ENCODE peak calls at places on chromosomes 4 and X, in eight cellular contexts. One of them, this sample, is unnamed.

GRCh38 chr4:168693750-168694470 is 197.1 kb downstream of the PALLD start:
- DNase-seq in cardiac muscle cell: no peak
- DNase-seq in caudate nucleus: no peak
- DNase-seq in activated gamma-delta T cell treated with Interleukin-2 at 50 U/mL for 16 hours: no peak
- DNase-seq in keratinocyte: no peak
- DNase-seq in stomach: no peak
- DNase-seq in tibial nerve: no peak
- DNase-seq in ELR: peak
- DNase-seq in this sample: no peak

GRCh38 chr4:3862640-3863420 is 96.6 kb downstream of the ADRA2C start:
- DNase-seq in activated gamma-delta T cell treated with Interleukin-2 at 50 U/mL for 16 hours: no peak
- DNase-seq in stomach: no peak
- DNase-seq in caudate nucleus: no peak
- DNase-seq in cardiac muscle cell: no peak
- DNase-seq in tibial nerve: no peak
- DNase-seq in keratinocyte: no peak
- DNase-seq in ELR: no peak
- DNase-seq in this sample: no peak

GRCh38 chr4:25865586-25865985 is 2.8 kb upstream of the SEL1L3 start:
- DNase-seq in caudate nucleus: no peak
- DNase-seq in keratinocyte: peak
- DNase-seq in stomach: peak
- DNase-seq in ELR: peak
- DNase-seq in activated gamma-delta T cell treated with Interleukin-2 at 50 U/mL for 16 hours: no peak
- DNase-seq in tibial nerve: no peak
- DNase-seq in cardiac muscle cell: no peak
- DNase-seq in this sample: no peak

GRCh38 chr4:72567821-72568620 is 1.0 kb downstream of the ADAMTS3 start:
- DNase-seq in cardiac muscle cell: peak
- DNase-seq in caudate nucleus: no peak
- DNase-seq in keratinocyte: no peak
- DNase-seq in ELR: peak
- DNase-seq in stomach: peak
- DNase-seq in tibial nerve: peak
- DNase-seq in activated gamma-delta T cell treated with Interleukin-2 at 50 U/mL for 16 hours: no peak
- DNase-seq in this sample: peak

GRCh38 chr4:30821891-30822612 is 101.9 kb downstream of the PCDH7 start:
- DNase-seq in caudate nucleus: no peak
- DNase-seq in stomach: no peak
- DNase-seq in ELR: peak
- DNase-seq in keratinocyte: no peak
- DNase-seq in tibial nerve: no peak
- DNase-seq in cardiac muscle cell: no peak
- DNase-seq in activated gamma-delta T cell treated with Interleukin-2 at 50 U/mL for 16 hours: no peak
- DNase-seq in this sample: no peak

GRCh38 chrX:140733766-140734342 is 24.3 kb downstream of the LINC00632 start:
- DNase-seq in cardiac muscle cell: peak
- DNase-seq in stomach: no peak
- DNase-seq in ELR: peak
- DNase-seq in keratinocyte: no peak
- DNase-seq in tibial nerve: no peak
- DNase-seq in activated gamma-delta T cell treated with Interleukin-2 at 50 U/mL for 16 hours: no peak
- DNase-seq in caudate nucleus: no peak
- DNase-seq in this sample: peak

GRCh38 chr4:124484008-124484407 is 228.5 kb downstream of the ANKRD50 start:
- DNase-seq in tibial nerve: no peak
- DNase-seq in activated gamma-delta T cell treated with Interleukin-2 at 50 U/mL for 16 hours: no peak
- DNase-seq in caudate nucleus: no peak
- DNase-seq in stomach: no peak
- DNase-seq in ELR: no peak
- DNase-seq in cardiac muscle cell: no peak
- DNase-seq in keratinocyte: no peak
- DNase-seq in this sample: no peak

GRCh38 chr4:187172340-187172761 is 448.7 kb upstream of the FAT1 start:
- DNase-seq in keratinocyte: no peak
- DNase-seq in activated gamma-delta T cell treated with Interleukin-2 at 50 U/mL for 16 hours: no peak
- DNase-seq in cardiac muscle cell: no peak
- DNase-seq in stomach: no peak
- DNase-seq in tibial nerve: no peak
- DNase-seq in ELR: peak
- DNase-seq in caudate nucleus: no peak
- DNase-seq in this sample: peak